ENCODE peak calls at places on chromosome 11, in six cellular contexts. One of them, this sample, is unnamed.

GRCh38 chr11:1257916-1258315 is 35.0 kb downstream of the MUC5B start:
- DNase-seq in Peyer's patch: no peak
- DNase-seq in HTR-8/SVneo: no peak
- DNase-seq in left cardiac atrium: no peak
- DNase-seq in midbrain: no peak
- DNase-seq in activated T-cell treated with anti-CD3 and anti-CD28 coated beads for 1 hour: no peak
- DNase-seq in this sample: no peak

GRCh38 chr11:16924462-16924825 is 89.8 kb downstream of the PLEKHA7 start:
- DNase-seq in Peyer's patch: no peak
- DNase-seq in HTR-8/SVneo: no peak
- DNase-seq in left cardiac atrium: no peak
- DNase-seq in midbrain: no peak
- DNase-seq in activated T-cell treated with anti-CD3 and anti-CD28 coated beads for 1 hour: no peak
- DNase-seq in this sample: no peak

GRCh38 chr11:45736424-45736823 is 68.5 kb upstream of the SLC35C1 start:
- DNase-seq in Peyer's patch: no peak
- DNase-seq in HTR-8/SVneo: no peak
- DNase-seq in left cardiac atrium: no peak
- DNase-seq in midbrain: no peak
- DNase-seq in activated T-cell treated with anti-CD3 and anti-CD28 coated beads for 1 hour: no peak
- DNase-seq in this sample: no peak

GRCh38 chr11:75924966-75925784 is 110.2 kb downstream of the UVRAG start:
- DNase-seq in Peyer's patch: no peak
- DNase-seq in HTR-8/SVneo: no peak
- DNase-seq in left cardiac atrium: no peak
- DNase-seq in midbrain: no peak
- DNase-seq in activated T-cell treated with anti-CD3 and anti-CD28 coated beads for 1 hour: no peak
- DNase-seq in this sample: no peak

GRCh38 chr11:67306769-67307544 is 3.6 kb downstream of the SSH3 start:
- DNase-seq in Peyer's patch: no peak
- DNase-seq in HTR-8/SVneo: no peak
- DNase-seq in left cardiac atrium: no peak
- DNase-seq in midbrain: no peak
- DNase-seq in activated T-cell treated with anti-CD3 and anti-CD28 coated beads for 1 hour: no peak
- DNase-seq in this sample: no peak

GRCh38 chr11:28110839-28111235 is 2.6 kb downstream of the METTL15 start:
- DNase-seq in Peyer's patch: no peak
- DNase-seq in HTR-8/SVneo: no peak
- DNase-seq in left cardiac atrium: no peak
- DNase-seq in midbrain: no peak
- DNase-seq in activated T-cell treated with anti-CD3 and anti-CD28 coated beads for 1 hour: no peak
- DNase-seq in this sample: no peak

GRCh38 chr11:76999597-76999996 is 34.6 kb upstream of the B3GNT6 start:
- DNase-seq in Peyer's patch: no peak
- DNase-seq in HTR-8/SVneo: no peak
- DNase-seq in left cardiac atrium: no peak
- DNase-seq in midbrain: no peak
- DNase-seq in activated T-cell treated with anti-CD3 and anti-CD28 coated beads for 1 hour: no peak
- DNase-seq in this sample: no peak

GRCh38 chr11:67632982-67633755 is 3.4 kb upstream of the NUDT8 start:
- DNase-seq in Peyer's patch: no peak
- DNase-seq in HTR-8/SVneo: no peak
- DNase-seq in left cardiac atrium: peak; percentile 15
- DNase-seq in midbrain: no peak
- DNase-seq in activated T-cell treated with anti-CD3 and anti-CD28 coated beads for 1 hour: no peak
- DNase-seq in this sample: no peak

GRCh38 chr11:83573097-83573496 is 286.9 kb upstream of the CCDC90B start:
- DNase-seq in Peyer's patch: no peak
- DNase-seq in HTR-8/SVneo: no peak
- DNase-seq in left cardiac atrium: no peak
- DNase-seq in midbrain: no peak
- DNase-seq in activated T-cell treated with anti-CD3 and anti-CD28 coated beads for 1 hour: no peak
- DNase-seq in this sample: no peak

GRCh38 chr11:129282634-129283033 is 90.5 kb upstream of the ARHGAP32 start:
- DNase-seq in Peyer's patch: no peak
- DNase-seq in HTR-8/SVneo: no peak
- DNase-seq in left cardiac atrium: no peak
- DNase-seq in midbrain: no peak
- DNase-seq in activated T-cell treated with anti-CD3 and anti-CD28 coated beads for 1 hour: no peak
- DNase-seq in this sample: no peak

GRCh38 chr11:128860571-128861361 is 6.3 kb downstream of the KCNJ1 start:
- DNase-seq in Peyer's patch: no peak
- DNase-seq in HTR-8/SVneo: no peak
- DNase-seq in left cardiac atrium: no peak
- DNase-seq in midbrain: no peak
- DNase-seq in activated T-cell treated with anti-CD3 and anti-CD28 coated beads for 1 hour: no peak
- DNase-seq in this sample: no peak

This sample was measured in iPS DF 19.7.